ENCODE peak calls at places on chromosomes 6 and 20, in seven cellular contexts. G, P, J, F, O, N and A are unnamed samples.

GRCh38 chr6:158752613-158753012 is 66.6 kb downstream of the EZR start:
- DNase-seq in F (no peak), P (no peak), O (peak; percentile 48), J (no peak), G (no peak), N (no peak), A (no peak)

GRCh38 chr20:63087872-63088680 is 81.3 kb upstream of the BHLHE23 start:
- DNase-seq in P (no peak), N (no peak), F (no peak), J (no peak), G (peak; percentile 8), O (no peak), A (no peak)

GRCh38 chr20:37524859-37525708 is 2.6 kb downstream of the BLCAP start:
- DNase-seq in J (no peak), G (peak; percentile 18), F (peak; percentile 35), P (no peak), N (peak; percentile 100), O (no peak), A (no peak)

GRCh38 chr20:61192254-61192950 is 59.7 kb upstream of the CDH4 start:
- DNase-seq in P (no peak), O (no peak), N (no peak), G (peak; percentile 47), F (no peak), J (no peak), A (no peak)

GRCh38 chr6:163707385-163708355 is 293.2 kb downstream of the QKI start:
- DNase-seq in P (no peak), G (no peak), O (no peak), N (no peak), F (no peak), J (no peak), A (no peak)

GRCh38 chr6:81911446-81911845 is 159.0 kb upstream of the TENT5A start:
- DNase-seq in J (no peak), O (no peak), N (no peak), F (no peak), P (no peak), G (no peak), A (no peak)

GRCh38 chr20:37245181-37245580 is 16.4 kb downstream of the GHRH start:
- DNase-seq in O (peak; percentile 39), F (no peak), P (no peak), N (no peak), J (no peak), G (no peak), A (no peak)

GRCh38 chr20:56518999-56519398 is 5.5 kb upstream of the FAM209A start:
- DNase-seq in P (no peak), J (no peak), G (no peak), F (no peak), O (no peak), N (no peak), A (no peak)

GRCh38 chr20:43752561-43753301 is 25.9 kb upstream of the GTSF1L start:
- DNase-seq in J (no peak), P (no peak), O (no peak), F (no peak), G (peak; percentile 30), N (no peak), A (peak; percentile 51)

GRCh38 chr20:31835977-31836852 is 9.2 kb downstream of the FOXS1 start:
- DNase-seq in P (peak; percentile 92), O (no peak), J (peak; percentile 74), G (peak; percentile 87), F (no peak), N (peak; percentile 97), A (peak; percentile 81)

DNA sequence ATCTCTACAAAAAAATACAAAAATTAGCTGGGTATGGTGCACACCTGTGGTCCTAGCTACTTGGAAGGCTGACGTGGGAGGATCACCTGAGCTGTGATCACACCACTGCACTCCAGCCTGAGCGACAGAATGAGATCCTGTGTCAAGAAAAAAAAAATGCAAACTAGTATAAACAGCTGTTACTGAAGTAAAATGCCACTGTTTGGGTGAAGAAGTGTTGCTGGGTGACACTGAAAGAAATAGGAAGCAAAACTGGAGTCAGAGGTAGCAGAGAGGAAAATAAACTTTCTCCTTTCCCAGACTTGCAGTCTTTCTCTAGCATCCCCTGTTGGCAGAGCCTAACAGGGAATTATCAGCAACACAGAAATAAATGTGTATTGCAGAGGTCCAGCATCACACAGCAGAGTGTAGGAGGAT is 241.2 kb upstream of the PREP start:
- DNase-seq in G (no peak), P (no peak), J (no peak), F (no peak), N (no peak), O (peak; percentile 3), A (no peak)
- H3K27ac ChIP-seq in G (no peak overlapping the region), P (no peak overlapping the region), J (no peak overlapping the region), F (no peak overlapping the region), N (peak overlapping the region; percentile 73), O (no peak overlapping the region), A (no peak overlapping the region)

GRCh38 chr6:169949501-169950097 is 198.2 kb downstream of the ERMARD start:
- DNase-seq in F (no peak), N (no peak), O (no peak), P (no peak), G (no peak), J (no peak), A (no peak)

GRCh38 chr6:169955796-169956493 is 204.5 kb downstream of the ERMARD start:
- DNase-seq in P (no peak), J (no peak), G (peak; percentile 10), F (no peak), O (no peak), N (no peak), A (no peak)

GRCh38 chr6:169953686-169954085 is 202.3 kb downstream of the ERMARD start:
- DNase-seq in O (no peak), F (no peak), G (no peak), J (no peak), P (no peak), N (no peak), A (no peak)

GRCh38 chr6:169954977-169955376 is 203.6 kb downstream of the ERMARD start:
- DNase-seq in N (no peak), F (no peak), J (no peak), G (no peak), O (no peak), P (no peak), A (no peak)

GRCh38 chr6:169950558-169950957 is 199.1 kb downstream of the ERMARD start:
- DNase-seq in J (no peak), F (peak; percentile 28), N (peak; percentile 12), O (no peak), P (no peak), G (no peak), A (peak; percentile 29)
- TF ChIP-seq CTCF in J (no peak), F (peak; percentile 53), N (peak; percentile 17), O (peak; percentile 62), P (no peak), G (no peak), A (peak; percentile 1)

GRCh38 chr6:110183292-110183691 is 3.1 kb downstream of the CDC40 start:
- DNase-seq in J (no peak), P (no peak), F (no peak), G (no peak), O (no peak), N (no peak), A (no peak)
- H3K27ac ChIP-seq in J (no peak overlapping the region), P (no peak overlapping the region), F (no peak overlapping the region), G (no peak overlapping the region), O (no peak overlapping the region), N (no peak overlapping the region), A (no peak overlapping the region)

GRCh38 chr6:125300992-125301434 is 754 bp downstream of the HDDC2 start:
- DNase-seq in N (peak; percentile 16), F (no peak), P (peak; percentile 36), G (no peak), J (no peak), O (peak; percentile 7), A (no peak)
- TF ChIP-seq CTCF in N (no peak), F (no peak), P (no peak), G (no peak), J (no peak), O (no peak), A (no peak)